ENCODE peak calls at places on chromosomes 16 and 17, in four cellular contexts. One of them, this sample, is unnamed. For H3K4me1, the result is how much of the 10 kb centered on the place peaks cover.

GRCh38 chr17:15398736-15399331 is 57.4 kb upstream of the TEKT3 start:
- DNase-seq in tibial artery: peak
- DNase-seq in adrenal gland: peak
- DNase-seq in small intestine: no peak
- DNase-seq in this sample: no peak

GRCh38 chr16:21702259-21702658 is 38.5 kb downstream of the OTOA start:
- DNase-seq in tibial artery: no peak
- DNase-seq in adrenal gland: no peak
- DNase-seq in small intestine: no peak
- DNase-seq in this sample: no peak

GRCh38 chr16:77223184-77223583 is 24.0 kb downstream of the SYCE1L start:
- DNase-seq in tibial artery: no peak
- DNase-seq in adrenal gland: no peak
- DNase-seq in small intestine: peak
- DNase-seq in this sample: no peak

GRCh38 chr17:33520404-33521032 is 227.4 kb upstream of the ASIC2 start:
- DNase-seq in adrenal gland: peak
- DNase-seq in tibial artery: peak
- DNase-seq in small intestine: peak
- DNase-seq in this sample: peak

GRCh38 chr16:56789360-56789759 is 59.4 kb downstream of the NUP93 start:
- DNase-seq in small intestine: peak
- DNase-seq in tibial artery: no peak
- DNase-seq in adrenal gland: peak
- DNase-seq in this sample: peak

GRCh38 chr17:51355314-51356083 is 95.2 kb downstream of the UTP18 start:
- DNase-seq in adrenal gland: no peak
- DNase-seq in tibial artery: no peak
- DNase-seq in small intestine: no peak
- DNase-seq in this sample: no peak

GRCh38 chr17:59001158-59001814 is 105.4 kb downstream of the TRIM37 start:
- DNase-seq in adrenal gland: peak
- DNase-seq in small intestine: peak
- DNase-seq in tibial artery: no peak
- DNase-seq in this sample: peak

GRCh38 chr17:52536466-52536865 is 378.0 kb upstream of the CA10 start:
- DNase-seq in adrenal gland: no peak
- DNase-seq in small intestine: no peak
- DNase-seq in tibial artery: no peak
- DNase-seq in this sample: no peak

GRCh38 chr17:79452706-79453105 is 158.1 kb downstream of the RBFOX3 start:
- DNase-seq in tibial artery: no peak
- DNase-seq in adrenal gland: no peak
- DNase-seq in small intestine: no peak
- DNase-seq in this sample: no peak

GRCh38 chr17:6508519-6509294 is 47.6 kb downstream of the PITPNM3 start:
- DNase-seq in adrenal gland: no peak
- DNase-seq in tibial artery: peak
- DNase-seq in small intestine: no peak
- DNase-seq in this sample: no peak

GRCh38 chr16:60655514-60656153 is 1380.6 kb downstream of the CDH8 start:
- DNase-seq in small intestine: no peak
- DNase-seq in adrenal gland: no peak
- DNase-seq in tibial artery: no peak
- DNase-seq in this sample: no peak

GRCh38 chr17:67568961-67569360 is 148.8 kb upstream of the NOL11 start:
- DNase-seq in tibial artery: no peak
- DNase-seq in small intestine: no peak
- DNase-seq in adrenal gland: no peak
- DNase-seq in this sample: no peak

GRCh38 chr16:91484-91883 is 13.5 kb downstream of the MPG start:
- DNase-seq in small intestine: no peak
- DNase-seq in adrenal gland: peak
- DNase-seq in tibial artery: peak
- DNase-seq in this sample: peak

GRCh38 chr17:83159204-83160049 is 80.0 kb downstream of the METRNL start:
- DNase-seq in small intestine: no peak
- DNase-seq in adrenal gland: no peak
- DNase-seq in tibial artery: peak
- DNase-seq in this sample: no peak

GRCh38 chr16:69611103-69611640 is 45.4 kb downstream of the NFAT5 start:
- DNase-seq in small intestine: no peak
- DNase-seq in adrenal gland: no peak
- DNase-seq in tibial artery: no peak
- DNase-seq in this sample: no peak

GRCh38 chr17:81069084-81069645 is 34.2 kb downstream of the BAIAP2 start:
- DNase-seq in small intestine: peak
- DNase-seq in adrenal gland: no peak
- DNase-seq in tibial artery: no peak
- DNase-seq in this sample: no peak

GRCh38 chr17:28623696-28624095 is 9.7 kb upstream of the RSKR start:
- DNase-seq in tibial artery: no peak
- DNase-seq in adrenal gland: peak
- DNase-seq in small intestine: no peak
- DNase-seq in this sample: no peak

GRCh38 chr17:74742153-74742515 is 5.1 kb downstream of the RAB37 start:
- DNase-seq in small intestine: peak
- DNase-seq in adrenal gland: no peak
- DNase-seq in tibial artery: no peak
- DNase-seq in this sample: no peak

GRCh38 chr17:21286066-21286770 is 1.7 kb downstream of the MAP2K3 start:
- DNase-seq in small intestine: peak
- DNase-seq in tibial artery: peak
- DNase-seq in adrenal gland: peak
- DNase-seq in this sample: peak

GRCh38 chr17:40025991-40026815 is 11.0 kb downstream of the CSF3 start:
- DNase-seq in tibial artery: no peak
- DNase-seq in small intestine: no peak
- DNase-seq in adrenal gland: no peak
- DNase-seq in this sample: no peak
- H3K4me1 ChIP-seq in tibial artery: under half
- H3K4me1 ChIP-seq in small intestine: under half
- H3K4me1 ChIP-seq in adrenal gland: under half
- H3K4me1 ChIP-seq in this sample: under half

GRCh38 chr17:16916557-16916920 is 55.4 kb downstream of the TNFRSF13B start:
- DNase-seq in small intestine: no peak
- DNase-seq in tibial artery: peak
- DNase-seq in adrenal gland: no peak
- DNase-seq in this sample: no peak
- H3K4me1 ChIP-seq in small intestine: under half
- H3K4me1 ChIP-seq in tibial artery: under half
- H3K4me1 ChIP-seq in adrenal gland: under half
- H3K4me1 ChIP-seq in this sample: under half

GRCh38 chr17:76529224-76529642 is 8.3 kb downstream of the CYGB start:
- DNase-seq in tibial artery: peak
- DNase-seq in adrenal gland: peak
- DNase-seq in small intestine: no peak
- DNase-seq in this sample: peak

GRCh38 chr17:76531501-76532038 is 5.9 kb downstream of the CYGB start:
- DNase-seq in adrenal gland: no peak
- DNase-seq in tibial artery: no peak
- DNase-seq in small intestine: no peak
- DNase-seq in this sample: no peak

GRCh38 chr17:76529643-76530488 is 7.6 kb downstream of the CYGB start:
- DNase-seq in small intestine: no peak
- DNase-seq in adrenal gland: peak
- DNase-seq in tibial artery: peak
- DNase-seq in this sample: peak

GRCh38 chr17:76530826-76531500 is 6.5 kb downstream of the CYGB start:
- DNase-seq in tibial artery: no peak
- DNase-seq in adrenal gland: no peak
- DNase-seq in small intestine: no peak
- DNase-seq in this sample: peak

GRCh38 chr17:76530489-76530814 is 7.1 kb downstream of the CYGB start:
- DNase-seq in small intestine: no peak
- DNase-seq in tibial artery: no peak
- DNase-seq in adrenal gland: no peak
- DNase-seq in this sample: no peak
- H3K4me1 ChIP-seq in small intestine: under half
- H3K4me1 ChIP-seq in tibial artery: under half
- H3K4me1 ChIP-seq in adrenal gland: under half
- H3K4me1 ChIP-seq in this sample: under half

GRCh38 chr16:27111486-27111885 is 44.8 kb downstream of the C16orf82 start:
- DNase-seq in small intestine: no peak
- DNase-seq in tibial artery: peak
- DNase-seq in adrenal gland: no peak
- DNase-seq in this sample: no peak
- H3K4me1 ChIP-seq in small intestine: under half
- H3K4me1 ChIP-seq in tibial artery: under half
- H3K4me1 ChIP-seq in adrenal gland: under half
- H3K4me1 ChIP-seq in this sample: under half

GRCh38 chr16:9094008-9094846 is 2.8 kb downstream of the HAPSTR1 start:
- DNase-seq in adrenal gland: no peak
- DNase-seq in tibial artery: no peak
- DNase-seq in small intestine: peak
- DNase-seq in this sample: no peak

GRCh38 chr16:9092282-9092962 is 978 bp downstream of the HAPSTR1 start:
- DNase-seq in adrenal gland: peak
- DNase-seq in tibial artery: peak
- DNase-seq in small intestine: peak
- DNase-seq in this sample: peak

GRCh38 chr16:9091867-9092281 is 430 bp downstream of the HAPSTR1 start:
- DNase-seq in tibial artery: peak
- DNase-seq in adrenal gland: peak
- DNase-seq in small intestine: no peak
- DNase-seq in this sample: no peak

GRCh38 chr16:9090960-9091866 is at the start of gene HAPSTR1:
- DNase-seq in small intestine: peak
- DNase-seq in adrenal gland: peak
- DNase-seq in tibial artery: peak
- DNase-seq in this sample: peak

GRCh38 chr16:9092963-9093477 is 1.6 kb downstream of the HAPSTR1 start:
- DNase-seq in small intestine: peak
- DNase-seq in adrenal gland: peak
- DNase-seq in tibial artery: peak
- DNase-seq in this sample: peak
- H3K4me1 ChIP-seq in small intestine: under half
- H3K4me1 ChIP-seq in adrenal gland: half or more
- H3K4me1 ChIP-seq in tibial artery: under half
- H3K4me1 ChIP-seq in this sample: under half

DNA sequence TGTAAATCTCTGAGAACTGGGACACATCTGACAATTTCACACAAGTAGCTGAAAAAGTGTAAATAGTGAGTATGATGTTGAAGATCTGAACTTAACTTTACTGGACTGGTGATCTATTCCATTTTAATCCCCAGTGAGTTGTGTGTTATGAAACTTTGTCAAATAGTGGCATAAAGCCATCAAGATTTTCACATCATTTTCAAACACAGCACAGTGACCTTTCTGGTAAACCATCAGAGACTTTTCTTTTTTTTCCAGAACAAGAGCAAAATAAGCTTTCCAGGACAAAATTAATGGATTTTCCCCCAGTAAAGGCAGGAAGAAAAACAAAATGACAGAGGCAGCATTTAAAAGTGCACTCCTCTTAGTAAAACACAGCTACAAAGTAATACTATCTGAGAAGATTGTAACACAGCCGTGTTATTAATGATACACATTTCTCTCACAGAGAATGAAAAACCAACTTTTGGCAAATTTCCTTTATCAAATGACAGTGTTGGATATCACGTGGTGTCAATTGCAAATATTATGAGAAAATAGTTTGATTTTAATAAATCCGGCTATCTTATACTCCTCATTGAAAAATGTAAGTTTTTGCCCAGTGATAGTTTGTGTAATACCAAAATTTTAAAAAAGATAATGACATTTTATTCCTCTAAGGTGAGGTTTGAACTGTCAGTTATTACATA is 16.8 kb upstream of the COL1A1 start:
- DNase-seq in adrenal gland: no peak
- DNase-seq in small intestine: no peak
- DNase-seq in tibial artery: no peak
- DNase-seq in this sample: no peak
- H3K4me1 ChIP-seq in adrenal gland: under half
- H3K4me1 ChIP-seq in small intestine: under half
- H3K4me1 ChIP-seq in tibial artery: under half
- H3K4me1 ChIP-seq in this sample: under half